ENCODE peak calls at places on chromosome 3, in nine cellular contexts. Z is body of pancreas, P is sigmoid colon, A is tibial nerve, Y is RWPE1, S is DND-41, T is A549, G is lung, D is cardiac muscle cell. E is an unnamed sample.

GRCh38 chr3:11238880-11239279 is 33.3 kb upstream of the ATG7 start:
- DNase-seq in Y (peak), A (no peak), G (no peak), S (no peak), T (no peak), Z (no peak), D (no peak), P (no peak), E (no peak)

GRCh38 chr3:144167634-144168033 is 196.0 kb downstream of the DIPK2A start:
- DNase-seq in A (no peak), D (no peak), T (no peak), S (no peak), P (no peak), Y (no peak), Z (no peak), G (no peak), E (no peak)

GRCh38 chr3:72306800-72307341 is 521.9 kb upstream of the PROK2 start:
- DNase-seq in S (no peak), D (peak), T (no peak), Y (no peak), P (no peak), G (no peak), Z (peak), A (no peak), E (no peak)

GRCh38 chr3:128367221-128367620 is 99.5 kb downstream of the DNAJB8 start:
- DNase-seq in G (no peak), S (no peak), D (no peak), A (no peak), Z (no peak), Y (no peak), T (no peak), P (no peak), E (no peak)

GRCh38 chr3:53236112-53236841 is 19.5 kb downstream of the TKT start:
- DNase-seq in T (peak), S (no peak), D (peak), Z (peak), A (peak), P (peak), Y (peak), G (peak), E (no peak)

GRCh38 chr3:174907628-174908407 is 48.7 kb downstream of the NAALADL2 start:
- DNase-seq in S (no peak), G (no peak), P (no peak), D (no peak), A (no peak), T (no peak), Z (no peak), Y (no peak), E (no peak)

GRCh38 chr3:48595526-48596121 is 495 bp upstream of the COL7A1 start:
- DNase-seq in T (peak), S (no peak), P (no peak), Z (peak), D (no peak), G (peak), Y (peak), A (no peak), E (no peak)

GRCh38 chr3:194937144-194937543 is 251.5 kb downstream of the FAM43A start:
- DNase-seq in A (no peak), P (no peak), Y (no peak), T (no peak), D (no peak), S (no peak), Z (no peak), G (no peak), E (no peak)

GRCh38 chr3:70818145-70818544 is 505.7 kb upstream of the MDFIC2 start:
- DNase-seq in T (no peak), D (no peak), Y (no peak), S (no peak), A (no peak), P (no peak), Z (peak), G (no peak), E (no peak)

GRCh38 chr3:53708001-53708621 is 138.1 kb downstream of the CHDH start:
- DNase-seq in A (no peak), P (no peak), S (no peak), Y (no peak), D (peak), Z (no peak), G (peak), T (peak), E (no peak)

GRCh38 chr3:174417568-174417967 is 441.6 kb upstream of the NAALADL2 start:
- DNase-seq in P (no peak), T (no peak), D (no peak), Y (no peak), S (no peak), A (no peak), Z (no peak), G (no peak), E (no peak)

GRCh38 chr3:171351676-171352075 is 108.5 kb downstream of the TNIK start:
- DNase-seq in S (no peak), P (no peak), Z (no peak), G (no peak), Y (peak), T (no peak), A (no peak), D (no peak), E (no peak)

GRCh38 chr3:102098130-102098885 is 249.0 kb downstream of the NFKBIZ start:
- DNase-seq in Y (no peak), P (no peak), T (no peak), Z (no peak), D (no peak), S (no peak), A (no peak), G (no peak), E (no peak)

GRCh38 chr3:178513539-178514410 is 22.5 kb upstream of the KCNMB2 start:
- DNase-seq in D (no peak), P (no peak), S (no peak), T (no peak), A (no peak), Z (no peak), G (no peak), Y (no peak), E (no peak)

GRCh38 chr3:162435750-162436149 is 939.1 kb downstream of the OTOL1 start:
- DNase-seq in Y (no peak), T (no peak), Z (no peak), G (no peak), S (no peak), A (no peak), D (no peak), P (no peak), E (no peak)

GRCh38 chr3:128541246-128541645 is 48.2 kb upstream of the GATA2 start:
- DNase-seq in D (no peak), S (no peak), A (no peak), Y (no peak), P (no peak), Z (no peak), T (no peak), G (no peak), E (no peak)

GRCh38 chr3:111143-112069 is 85.2 kb upstream of the CHL1 start:
- DNase-seq in Y (no peak), Z (no peak), D (no peak), S (no peak), A (no peak), T (peak), G (no peak), P (peak), E (no peak)

GRCh38 chr3:153158961-153159735 is 2.9 kb upstream of the RAP2B start:
- DNase-seq in Y (peak), A (no peak), G (no peak), S (no peak), P (no peak), T (no peak), D (no peak), Z (no peak), E (no peak)
- H3K27ac ChIP-seq in Y (peak), A (peak), G (no peak), S (no peak), P (no peak), T (peak), D (no peak), Z (no peak), E (no peak)

GRCh38 chr3:187368251-187368733 is at the start of gene RTP4:
- DNase-seq in G (no peak), A (peak), T (no peak), S (peak), D (no peak), P (no peak), Z (peak), Y (peak), E (peak)

GRCh38 chr3:187370051-187370450 is 1.9 kb downstream of the RTP4 start:
- DNase-seq in Y (no peak), T (no peak), P (no peak), A (no peak), Z (no peak), D (no peak), S (no peak), G (no peak), E (no peak)

GRCh38 chr3:187361835-187362234 is 6.3 kb upstream of the RTP4 start:
- DNase-seq in T (no peak), Z (no peak), P (no peak), A (no peak), Y (no peak), G (no peak), D (peak), S (no peak), E (no peak)

GRCh38 chr3:187368765-187369450 is 723 bp downstream of the RTP4 start:
- DNase-seq in Z (no peak), T (no peak), D (no peak), G (no peak), Y (peak), A (no peak), S (peak), P (no peak), E (no peak)

DNA sequence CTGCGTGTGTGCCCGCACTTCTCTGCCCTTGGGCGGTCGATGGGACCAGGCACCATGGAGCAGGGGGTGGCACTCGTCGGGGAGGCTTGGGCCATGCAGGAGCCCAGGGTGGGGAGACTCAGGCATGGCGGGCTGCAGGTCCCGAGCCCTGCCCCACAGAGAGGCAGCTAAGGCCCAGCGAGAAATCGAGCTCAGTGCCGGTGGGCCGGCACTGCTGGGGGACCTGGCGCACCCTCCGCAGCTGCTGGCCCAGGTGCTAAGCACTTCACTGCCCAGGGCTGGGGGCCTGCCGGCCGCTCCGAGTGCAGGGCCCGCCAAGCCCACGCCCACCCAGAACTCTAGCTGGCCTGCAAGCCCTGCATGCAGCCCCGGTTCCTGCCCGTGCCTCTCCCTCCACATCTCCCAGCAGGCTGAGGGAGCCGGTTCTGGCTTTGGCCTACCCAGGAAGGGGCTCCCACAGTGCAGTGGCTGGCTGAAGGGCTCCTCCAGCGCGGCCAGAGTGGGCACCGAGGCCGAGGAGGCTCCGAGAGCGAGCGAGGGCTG is 553 bp upstream of the RTP4 start:
- DNase-seq in Z (no peak), D (no peak), G (no peak), S (peak), A (no peak), Y (no peak), T (no peak), P (no peak), E (no peak)
- H3K27ac ChIP-seq in Z (peak), D (no peak), G (peak), S (peak), A (peak), Y (peak), T (no peak), P (peak), E (peak)

DNA sequence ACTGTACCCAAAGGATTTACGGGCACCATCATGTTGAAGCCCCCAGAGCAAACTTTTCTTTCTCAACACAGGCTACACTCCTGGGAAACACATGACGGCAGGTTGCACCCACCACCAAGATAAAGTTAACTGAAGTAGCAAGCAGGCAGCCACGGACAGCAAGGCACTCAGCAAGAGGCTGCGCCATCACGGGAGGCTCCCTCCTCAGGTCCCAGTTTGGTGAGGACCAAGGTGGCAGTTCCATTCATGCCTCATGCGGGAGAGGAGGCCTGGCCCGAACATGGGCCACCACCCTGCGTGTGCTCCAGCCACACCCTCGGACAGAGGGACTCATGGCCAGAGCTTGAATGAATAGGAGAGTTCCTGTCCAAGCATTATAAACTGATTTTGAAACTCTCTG is 6.8 kb downstream of the ADCY5 start:
- DNase-seq in S (no peak), T (no peak), G (no peak), Z (no peak), P (no peak), A (no peak), Y (no peak), D (no peak), E (no peak)
- H3K27ac ChIP-seq in S (no peak), T (no peak), G (no peak), Z (no peak), P (peak), A (no peak), Y (no peak), D (no peak), E (no peak)

GRCh38 chr3:46491089-46492070 is 6.4 kb upstream of the RTP3 start:
- DNase-seq in A (no peak), Y (no peak), G (no peak), T (no peak), S (no peak), P (no peak), Z (peak), D (no peak), E (no peak)
- H3K27ac ChIP-seq in A (no peak), Y (no peak), G (no peak), T (no peak), S (peak), P (no peak), Z (peak), D (no peak), E (no peak)

DNA sequence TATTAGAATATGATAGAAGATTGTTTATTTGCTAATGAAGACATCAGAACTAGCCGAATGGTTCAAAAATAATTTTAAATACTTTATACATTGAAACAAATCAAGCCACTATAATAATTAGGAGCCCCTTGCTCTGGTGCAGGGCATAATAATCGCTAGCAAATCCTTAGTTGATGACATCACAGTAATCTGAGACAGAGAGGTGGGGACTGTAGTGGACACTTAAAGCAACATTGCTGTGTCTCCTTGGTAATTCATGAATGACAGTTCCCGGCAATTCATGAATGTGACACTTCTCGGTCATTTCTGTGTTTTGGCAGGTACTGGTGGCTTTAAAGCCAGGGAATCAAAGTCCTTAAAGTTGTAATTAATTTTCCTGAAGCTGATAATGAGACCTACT is 114.3 kb downstream of the PPM1L start:
- DNase-seq in G (no peak), Y (no peak), Z (peak), A (no peak), T (no peak), P (no peak), S (no peak), D (peak), E (no peak)
- H3K27ac ChIP-seq in G (no peak), Y (no peak), Z (peak), A (no peak), T (no peak), P (no peak), S (no peak), D (no peak), E (no peak)

DNA sequence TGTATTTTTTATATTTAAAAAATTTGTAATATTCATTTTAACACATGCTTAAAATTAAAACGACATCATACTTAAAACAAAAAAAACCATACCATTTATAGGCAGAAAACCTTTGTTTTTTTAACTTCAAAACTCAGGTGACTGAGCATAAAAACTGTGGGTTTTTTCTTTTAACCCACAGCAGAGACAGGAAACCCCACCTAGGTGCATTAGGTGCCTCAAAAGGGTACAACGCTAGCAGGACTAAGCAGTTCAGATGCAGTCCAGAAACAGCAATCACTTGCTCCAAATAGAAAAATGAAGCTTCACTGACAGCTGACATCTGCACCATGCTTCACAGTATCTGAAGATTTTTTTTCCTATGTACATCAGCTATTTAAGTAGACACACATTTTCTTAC is 52.3 kb downstream of the GLB1 start:
- DNase-seq in S (peak), D (no peak), Y (no peak), T (no peak), Z (no peak), P (no peak), A (no peak), G (no peak), E (no peak)
- H3K27ac ChIP-seq in S (no peak), D (no peak), Y (no peak), T (no peak), Z (no peak), P (no peak), A (no peak), G (no peak), E (no peak)

GRCh38 chr3:150147776-150148175 is 177.1 kb upstream of the PFN2 start:
- DNase-seq in D (no peak), S (no peak), P (no peak), Z (no peak), G (no peak), Y (no peak), T (no peak), A (no peak), E (no peak)

GRCh38 chr3:150149651-150150051 is 179.0 kb upstream of the PFN2 start:
- DNase-seq in S (no peak), Y (no peak), P (no peak), A (no peak), Z (no peak), T (no peak), G (no peak), D (no peak), E (no peak)

GRCh38 chr3:150145659-150146058 is 175.0 kb upstream of the PFN2 start:
- DNase-seq in D (no peak), P (peak), Y (no peak), S (no peak), G (no peak), A (no peak), T (no peak), Z (no peak), E (no peak)

GRCh38 chr3:150144309-150144708 is 173.6 kb upstream of the PFN2 start:
- DNase-seq in S (no peak), P (no peak), D (no peak), G (no peak), Z (no peak), Y (no peak), T (no peak), A (no peak), E (no peak)

DNA sequence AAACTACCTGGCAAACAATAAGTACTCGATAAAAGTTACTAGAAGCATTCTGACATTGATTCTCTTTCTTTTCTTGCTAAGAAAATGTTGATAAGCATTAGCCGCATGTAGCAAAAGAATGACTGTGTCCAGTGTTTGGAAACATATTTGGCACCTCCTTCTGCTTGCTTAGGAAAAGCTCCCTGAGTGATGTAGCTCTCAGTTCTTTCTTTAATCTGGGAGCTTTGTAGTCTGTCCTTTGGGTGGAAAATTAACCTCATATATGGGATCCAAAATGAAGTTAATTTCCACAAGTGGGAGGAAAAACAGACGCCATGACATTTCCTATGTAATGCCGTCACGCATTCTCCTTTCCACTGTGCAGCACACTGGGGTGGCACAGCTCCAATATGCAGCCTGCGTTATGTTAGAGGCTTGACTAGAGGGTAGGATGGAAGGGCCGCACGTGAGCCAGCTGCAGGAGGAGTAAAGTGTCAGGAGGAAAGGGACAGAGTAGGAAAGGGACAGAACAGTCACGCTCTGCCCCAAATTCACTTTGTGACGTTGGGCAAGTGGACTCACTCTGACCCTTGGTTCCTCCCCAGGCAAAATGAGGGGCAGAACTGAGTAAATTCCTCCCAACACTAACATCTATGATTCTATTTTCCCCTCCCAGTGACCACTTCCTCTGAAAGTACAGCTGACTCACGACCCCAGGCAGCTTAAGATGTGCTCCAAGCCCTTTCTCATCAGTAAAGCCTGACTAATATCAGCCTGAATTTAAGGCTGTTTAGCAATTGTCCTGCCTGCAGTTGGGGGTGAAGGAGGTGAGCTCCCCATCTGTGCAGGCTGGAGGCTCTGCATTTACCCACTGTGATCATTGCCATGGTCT is 176.4 kb upstream of the PFN2 start:
- DNase-seq in S (no peak), Y (peak), P (peak), A (no peak), D (no peak), G (no peak), T (no peak), Z (no peak), E (no peak)
- H3K27ac ChIP-seq in S (no peak), Y (no peak), P (peak), A (no peak), D (no peak), G (peak), T (no peak), Z (no peak), E (no peak)